ENCODE peak calls at places on chromosomes 12 and 14, in eight cellular contexts. P is upper lobe of right lung; A is retinal pigment epithelial cell; H is AG09319; B is stimulated activated CD4-positive, alpha-beta T cell treated with anti-CD3 and anti-CD28 coated beads, Interleukin-1b, Interleukin-23, amount 100 ng/mL, for 24 hours; L is cardiac fibroblast; I is foreskin keratinocyte; T is naive thymus-derived CD8-positive, alpha-beta T cell. M is an unnamed sample.

GRCh38 chr12:57165741-57166140 is 18.3 kb upstream of the LRP1-AS start:
- DNase-seq in B (no peak), L (no peak), H (no peak), T (no peak), A (no peak), I (peak), P (no peak), M (no peak)

GRCh38 chr12:56256326-56256960 is 1.7 kb downstream of the ANKRD52 start:
- DNase-seq in I (no peak), L (peak), T (no peak), A (no peak), B (no peak), H (no peak), P (no peak), M (no peak)

GRCh38 chr14:77248666-77249065 is 22.3 kb downstream of the NGB start:
- DNase-seq in B (no peak), A (no peak), L (no peak), I (peak), T (no peak), P (no peak), H (no peak), M (no peak)

GRCh38 chr12:64099430-64099829 is 122.7 kb downstream of the KICS2 start:
- DNase-seq in L (peak), I (no peak), B (no peak), H (peak), P (no peak), A (peak), T (no peak), M (no peak)

GRCh38 chr14:71117839-71118743 is 210.8 kb downstream of the PCNX1 start:
- DNase-seq in A (peak), L (peak), B (no peak), I (peak), P (no peak), T (no peak), H (no peak), M (peak)

GRCh38 chr12:99810718-99811593 is 163.4 kb downstream of the GARIN6 start:
- DNase-seq in A (peak), T (no peak), L (peak), I (no peak), B (no peak), H (no peak), P (no peak), M (no peak)

GRCh38 chr12:116164263-116164817 is 113.2 kb downstream of the MED13L start:
- DNase-seq in T (no peak), L (no peak), A (no peak), H (no peak), I (no peak), P (no peak), B (no peak), M (no peak)

GRCh38 chr12:71731439-71732356 is 23.0 kb upstream of the RAB21 start:
- DNase-seq in A (no peak), I (no peak), B (no peak), T (no peak), H (no peak), L (peak), P (no peak), M (no peak)

GRCh38 chr12:47651368-47652254 is 54.2 kb downstream of the RPAP3 start:
- DNase-seq in I (peak), H (peak), P (peak), T (peak), B (peak), L (peak), A (peak), M (peak)

GRCh38 chr14:61539631-61540030 is 155.7 kb upstream of the HIF1A start:
- DNase-seq in I (no peak), B (no peak), L (no peak), P (no peak), H (no peak), T (no peak), A (no peak), M (no peak)

GRCh38 chr12:113420996-113421595 is 1.1 kb upstream of the SDSL start:
- DNase-seq in H (no peak), B (no peak), L (no peak), I (no peak), T (no peak), A (no peak), P (no peak), M (no peak)

GRCh38 chr12:74538491-74539258 is 1.0 kb downstream of the ATXN7L3B start:
- DNase-seq in I (no peak), H (no peak), P (no peak), T (peak), B (no peak), L (peak), A (no peak), M (peak)

GRCh38 chr14:49972840-49973239 is 80.0 kb downstream of the ARF6 start:
- DNase-seq in I (peak), P (no peak), A (peak), L (peak), H (peak), B (no peak), T (no peak), M (no peak)

GRCh38 chr14:68675233-68675577 is 117.7 kb downstream of the ZFP36L1 start:
- DNase-seq in L (no peak), B (no peak), T (no peak), H (no peak), A (no peak), P (no peak), I (no peak), M (no peak)

GRCh38 chr14:54675236-54676125 is 108.6 kb downstream of the SAMD4A start:
- DNase-seq in I (no peak), P (no peak), L (no peak), T (no peak), B (no peak), A (no peak), H (no peak), M (no peak)

GRCh38 chr12:93419388-93420034 is 22.2 kb downstream of the UBE2N start:
- DNase-seq in P (no peak), A (no peak), L (peak), I (no peak), T (no peak), B (no peak), H (peak), M (peak)

GRCh38 chr14:87494010-87494409 is 499.0 kb downstream of the GALC start:
- DNase-seq in P (no peak), A (no peak), T (no peak), L (no peak), B (no peak), I (no peak), H (no peak), M (no peak)

GRCh38 chr12:38484821-38485220 is 168.2 kb downstream of the ALG10B start:
- DNase-seq in B (no peak), H (no peak), T (no peak), P (no peak), L (no peak), A (no peak), I (no peak), M (no peak)

GRCh38 chr12:7146228-7146627 is 16.1 kb downstream of the CLSTN3 start:
- DNase-seq in B (no peak), A (no peak), L (no peak), I (no peak), T (no peak), P (peak), H (no peak), M (no peak)

GRCh38 chr14:85024931-85025330 is 505.0 kb upstream of the FLRT2 start:
- DNase-seq in L (no peak), I (no peak), H (no peak), B (no peak), T (no peak), A (no peak), P (no peak), M (no peak)

GRCh38 chr12:2537868-2538541 is 256.8 kb upstream of the FKBP4 start:
- DNase-seq in L (no peak), A (no peak), P (peak), B (no peak), T (no peak), I (no peak), H (no peak), M (no peak)

GRCh38 chr12:71045781-71046180 is 112.0 kb downstream of the TSPAN8 start:
- DNase-seq in T (no peak), B (no peak), L (peak), A (no peak), I (no peak), H (peak), P (no peak), M (no peak)

GRCh38 chr12:124928912-124929530 is 14.6 kb upstream of the UBC start:
- DNase-seq in A (no peak), L (no peak), P (no peak), I (peak), B (no peak), T (no peak), H (no peak), M (no peak)

GRCh38 chr12:54173066-54173726 is 15.6 kb downstream of the SMUG1 start:
- DNase-seq in H (no peak), P (no peak), I (no peak), B (no peak), A (no peak), L (peak), T (no peak), M (peak)

M was measured in germinal center.